ENCODE peak calls at places on chromosomes 1 and 21, in six cellular contexts. One of them, this sample, is unnamed.
A peak's percentile ranks its signal among the peaks of the same experiment; 100 is the strongest.

GRCh38 chr1:198496216-198497143 is 44.0 kb downstream of the ATP6V1G3 start:
- DNase-seq in A549: no peak
- DNase-seq in COR-L47: no peak
- DNase-seq in endothelial cell of umbilical vein: peak; percentile 2
- DNase-seq in retina: no peak
- DNase-seq in AML-193: no peak
- DNase-seq in this sample: no peak

GRCh38 chr1:9782897-9783296 is 40.9 kb downstream of the CLSTN1 start:
- DNase-seq in retina: no peak
- DNase-seq in A549: no peak
- DNase-seq in COR-L47: no peak
- DNase-seq in AML-193: no peak
- DNase-seq in endothelial cell of umbilical vein: no peak
- DNase-seq in this sample: no peak

GRCh38 chr1:25692560-25692959 is 76.0 kb downstream of the MAN1C1 start:
- DNase-seq in COR-L47: no peak
- DNase-seq in retina: no peak
- DNase-seq in A549: peak; percentile 25
- DNase-seq in AML-193: no peak
- DNase-seq in endothelial cell of umbilical vein: no peak
- DNase-seq in this sample: peak; percentile 25

GRCh38 chr21:17903929-17904639 is 84.9 kb upstream of the C21orf91 start:
- DNase-seq in retina: no peak
- DNase-seq in AML-193: no peak
- DNase-seq in endothelial cell of umbilical vein: no peak
- DNase-seq in A549: no peak
- DNase-seq in COR-L47: no peak
- DNase-seq in this sample: no peak

GRCh38 chr1:41387667-41388091 is 26.4 kb downstream of the FOXO6 start:
- DNase-seq in COR-L47: peak; percentile 89
- DNase-seq in AML-193: no peak
- DNase-seq in A549: no peak
- DNase-seq in retina: peak; percentile 54
- DNase-seq in endothelial cell of umbilical vein: no peak
- DNase-seq in this sample: no peak

GRCh38 chr1:30444404-30444803 is 279.0 kb downstream of the MATN1 start:
- DNase-seq in AML-193: no peak
- DNase-seq in endothelial cell of umbilical vein: no peak
- DNase-seq in A549: no peak
- DNase-seq in retina: no peak
- DNase-seq in COR-L47: no peak
- DNase-seq in this sample: no peak

GRCh38 chr21:45112371-45112770 is 38.0 kb downstream of the ADARB1 start:
- DNase-seq in COR-L47: no peak
- DNase-seq in A549: no peak
- DNase-seq in endothelial cell of umbilical vein: no peak
- DNase-seq in retina: no peak
- DNase-seq in AML-193: no peak
- DNase-seq in this sample: no peak

GRCh38 chr1:176829261-176829976 is 335.1 kb downstream of the ASTN1 start:
- DNase-seq in A549: no peak
- DNase-seq in COR-L47: peak; percentile 66
- DNase-seq in AML-193: no peak
- DNase-seq in retina: no peak
- DNase-seq in endothelial cell of umbilical vein: no peak
- DNase-seq in this sample: no peak

GRCh38 chr1:162193815-162194214 is 124.3 kb downstream of the NOS1AP start:
- DNase-seq in A549: no peak
- DNase-seq in retina: no peak
- DNase-seq in AML-193: no peak
- DNase-seq in endothelial cell of umbilical vein: no peak
- DNase-seq in COR-L47: no peak
- DNase-seq in this sample: no peak

GRCh38 chr1:97621955-97622354 is 298.9 kb downstream of the DPYD start:
- DNase-seq in COR-L47: no peak
- DNase-seq in A549: no peak
- DNase-seq in AML-193: no peak
- DNase-seq in endothelial cell of umbilical vein: no peak
- DNase-seq in retina: no peak
- DNase-seq in this sample: no peak

GRCh38 chr1:209869242-209870149 is 41.7 kb downstream of the UTP25 start:
- DNase-seq in AML-193: no peak
- DNase-seq in retina: no peak
- DNase-seq in COR-L47: no peak
- DNase-seq in endothelial cell of umbilical vein: no peak
- DNase-seq in A549: no peak
- DNase-seq in this sample: no peak

GRCh38 chr1:203328714-203329122 is 22.2 kb downstream of the FMOD start:
- DNase-seq in COR-L47: peak; percentile 94
- DNase-seq in AML-193: no peak
- DNase-seq in endothelial cell of umbilical vein: no peak
- DNase-seq in A549: no peak
- DNase-seq in retina: peak; percentile 48
- DNase-seq in this sample: no peak

GRCh38 chr1:66678151-66678550 is 74.1 kb upstream of the DYNLT5 start:
- DNase-seq in endothelial cell of umbilical vein: peak; percentile 43
- DNase-seq in COR-L47: no peak
- DNase-seq in A549: no peak
- DNase-seq in AML-193: no peak
- DNase-seq in retina: no peak
- DNase-seq in this sample: no peak

GRCh38 chr1:62727656-62728396 is 39.6 kb upstream of the DOCK7 start:
- DNase-seq in COR-L47: no peak
- DNase-seq in retina: no peak
- DNase-seq in endothelial cell of umbilical vein: no peak
- DNase-seq in AML-193: no peak
- DNase-seq in A549: no peak
- DNase-seq in this sample: no peak

GRCh38 chr1:161342836-161343235 is 24.8 kb downstream of the CFAP126 start:
- DNase-seq in COR-L47: no peak
- DNase-seq in A549: no peak
- DNase-seq in endothelial cell of umbilical vein: no peak
- DNase-seq in retina: no peak
- DNase-seq in AML-193: no peak
- DNase-seq in this sample: no peak

GRCh38 chr1:223515915-223516314 is 122.7 kb downstream of the CCDC185 start:
- DNase-seq in AML-193: no peak
- DNase-seq in COR-L47: no peak
- DNase-seq in retina: peak; percentile 48
- DNase-seq in A549: no peak
- DNase-seq in endothelial cell of umbilical vein: no peak
- DNase-seq in this sample: no peak

GRCh38 chr1:153779781-153780541 is 4.8 kb downstream of the SLC27A3 start:
- DNase-seq in AML-193: no peak
- DNase-seq in A549: no peak
- DNase-seq in COR-L47: no peak
- DNase-seq in retina: no peak
- DNase-seq in endothelial cell of umbilical vein: peak; percentile 59
- DNase-seq in this sample: no peak

This sample was measured in dermis microvascular lymphatic vessel endothelial cell.